ENCODE peak calls at places on chromosomes 12 and 14, in ten cellular contexts. One of them, this sample, is unnamed.

GRCh38 chr14:72256055-72256454 is 323.8 kb downstream of the RGS6 start:
- DNase-seq in T-cell: no peak
- DNase-seq in naive thymus-derived CD8-positive, alpha-beta T cell: no peak
- DNase-seq in EL: peak
- DNase-seq in activated CD8-positive, alpha-beta memory T cell treated with anti-CD3 and anti-CD28 coated beads, Interleukin-2, amount 50 U/mL, for 4 hours: no peak
- DNase-seq in activated naive CD4-positive, alpha-beta T cell treated with anti-CD3 and anti-CD28 coated beads for 36 hours: peak
- DNase-seq in stimulated activated CD4-positive, alpha-beta T cell treated with anti-CD3 and anti-CD28 coated beads, Interleukin-2, amount 100 ng/mL, for 48 hours: no peak
- DNase-seq in stomach: no peak
- DNase-seq in sigmoid colon: no peak
- DNase-seq in NCI-H1105: no peak
- DNase-seq in this sample: no peak

GRCh38 chr14:79732911-79733310 is 478.4 kb downstream of the DIO2 start:
- DNase-seq in stomach: no peak
- DNase-seq in EL: peak
- DNase-seq in NCI-H1105: no peak
- DNase-seq in T-cell: no peak
- DNase-seq in naive thymus-derived CD8-positive, alpha-beta T cell: no peak
- DNase-seq in stimulated activated CD4-positive, alpha-beta T cell treated with anti-CD3 and anti-CD28 coated beads, Interleukin-2, amount 100 ng/mL, for 48 hours: no peak
- DNase-seq in activated naive CD4-positive, alpha-beta T cell treated with anti-CD3 and anti-CD28 coated beads for 36 hours: no peak
- DNase-seq in sigmoid colon: no peak
- DNase-seq in activated CD8-positive, alpha-beta memory T cell treated with anti-CD3 and anti-CD28 coated beads, Interleukin-2, amount 50 U/mL, for 4 hours: no peak
- DNase-seq in this sample: no peak

GRCh38 chr12:124862768-124863408 is 776 bp downstream of the SCARB1 start:
- DNase-seq in naive thymus-derived CD8-positive, alpha-beta T cell: no peak
- DNase-seq in NCI-H1105: no peak
- DNase-seq in sigmoid colon: no peak
- DNase-seq in T-cell: no peak
- DNase-seq in EL: peak
- DNase-seq in activated CD8-positive, alpha-beta memory T cell treated with anti-CD3 and anti-CD28 coated beads, Interleukin-2, amount 50 U/mL, for 4 hours: no peak
- DNase-seq in stimulated activated CD4-positive, alpha-beta T cell treated with anti-CD3 and anti-CD28 coated beads, Interleukin-2, amount 100 ng/mL, for 48 hours: peak
- DNase-seq in stomach: no peak
- DNase-seq in activated naive CD4-positive, alpha-beta T cell treated with anti-CD3 and anti-CD28 coated beads for 36 hours: peak
- DNase-seq in this sample: no peak

GRCh38 chr12:3092770-3093169 is 15.6 kb downstream of the TSPAN9 start:
- DNase-seq in stomach: no peak
- DNase-seq in activated CD8-positive, alpha-beta memory T cell treated with anti-CD3 and anti-CD28 coated beads, Interleukin-2, amount 50 U/mL, for 4 hours: no peak
- DNase-seq in activated naive CD4-positive, alpha-beta T cell treated with anti-CD3 and anti-CD28 coated beads for 36 hours: no peak
- DNase-seq in NCI-H1105: no peak
- DNase-seq in naive thymus-derived CD8-positive, alpha-beta T cell: no peak
- DNase-seq in T-cell: no peak
- DNase-seq in sigmoid colon: no peak
- DNase-seq in stimulated activated CD4-positive, alpha-beta T cell treated with anti-CD3 and anti-CD28 coated beads, Interleukin-2, amount 100 ng/mL, for 48 hours: no peak
- DNase-seq in EL: no peak
- DNase-seq in this sample: no peak

GRCh38 chr12:65474831-65475230 is 196.3 kb downstream of the MSRB3 start:
- DNase-seq in sigmoid colon: no peak
- DNase-seq in naive thymus-derived CD8-positive, alpha-beta T cell: no peak
- DNase-seq in stomach: no peak
- DNase-seq in stimulated activated CD4-positive, alpha-beta T cell treated with anti-CD3 and anti-CD28 coated beads, Interleukin-2, amount 100 ng/mL, for 48 hours: no peak
- DNase-seq in NCI-H1105: no peak
- DNase-seq in activated naive CD4-positive, alpha-beta T cell treated with anti-CD3 and anti-CD28 coated beads for 36 hours: no peak
- DNase-seq in activated CD8-positive, alpha-beta memory T cell treated with anti-CD3 and anti-CD28 coated beads, Interleukin-2, amount 50 U/mL, for 4 hours: no peak
- DNase-seq in T-cell: no peak
- DNase-seq in EL: no peak
- DNase-seq in this sample: no peak

GRCh38 chr12:57389033-57389432 is 41.8 kb downstream of the R3HDM2 start:
- DNase-seq in T-cell: no peak
- DNase-seq in stomach: no peak
- DNase-seq in stimulated activated CD4-positive, alpha-beta T cell treated with anti-CD3 and anti-CD28 coated beads, Interleukin-2, amount 100 ng/mL, for 48 hours: no peak
- DNase-seq in sigmoid colon: no peak
- DNase-seq in naive thymus-derived CD8-positive, alpha-beta T cell: no peak
- DNase-seq in EL: peak
- DNase-seq in activated CD8-positive, alpha-beta memory T cell treated with anti-CD3 and anti-CD28 coated beads, Interleukin-2, amount 50 U/mL, for 4 hours: no peak
- DNase-seq in activated naive CD4-positive, alpha-beta T cell treated with anti-CD3 and anti-CD28 coated beads for 36 hours: no peak
- DNase-seq in NCI-H1105: no peak
- DNase-seq in this sample: no peak

GRCh38 chr12:107514887-107515445 is 170.6 kb upstream of the PWP1 start:
- DNase-seq in naive thymus-derived CD8-positive, alpha-beta T cell: no peak
- DNase-seq in stomach: no peak
- DNase-seq in EL: no peak
- DNase-seq in NCI-H1105: no peak
- DNase-seq in activated naive CD4-positive, alpha-beta T cell treated with anti-CD3 and anti-CD28 coated beads for 36 hours: no peak
- DNase-seq in stimulated activated CD4-positive, alpha-beta T cell treated with anti-CD3 and anti-CD28 coated beads, Interleukin-2, amount 100 ng/mL, for 48 hours: no peak
- DNase-seq in sigmoid colon: no peak
- DNase-seq in activated CD8-positive, alpha-beta memory T cell treated with anti-CD3 and anti-CD28 coated beads, Interleukin-2, amount 50 U/mL, for 4 hours: no peak
- DNase-seq in T-cell: no peak
- DNase-seq in this sample: no peak

GRCh38 chr14:42459171-42459685 is 852.6 kb downstream of the LRFN5 start:
- DNase-seq in NCI-H1105: no peak
- DNase-seq in stimulated activated CD4-positive, alpha-beta T cell treated with anti-CD3 and anti-CD28 coated beads, Interleukin-2, amount 100 ng/mL, for 48 hours: no peak
- DNase-seq in EL: no peak
- DNase-seq in sigmoid colon: no peak
- DNase-seq in activated CD8-positive, alpha-beta memory T cell treated with anti-CD3 and anti-CD28 coated beads, Interleukin-2, amount 50 U/mL, for 4 hours: no peak
- DNase-seq in T-cell: no peak
- DNase-seq in naive thymus-derived CD8-positive, alpha-beta T cell: no peak
- DNase-seq in stomach: no peak
- DNase-seq in activated naive CD4-positive, alpha-beta T cell treated with anti-CD3 and anti-CD28 coated beads for 36 hours: no peak
- DNase-seq in this sample: no peak

GRCh38 chr12:111312708-111313107 is 56.2 kb downstream of the PHETA1 start:
- DNase-seq in stomach: no peak
- DNase-seq in EL: no peak
- DNase-seq in sigmoid colon: no peak
- DNase-seq in NCI-H1105: no peak
- DNase-seq in activated CD8-positive, alpha-beta memory T cell treated with anti-CD3 and anti-CD28 coated beads, Interleukin-2, amount 50 U/mL, for 4 hours: no peak
- DNase-seq in activated naive CD4-positive, alpha-beta T cell treated with anti-CD3 and anti-CD28 coated beads for 36 hours: no peak
- DNase-seq in stimulated activated CD4-positive, alpha-beta T cell treated with anti-CD3 and anti-CD28 coated beads, Interleukin-2, amount 100 ng/mL, for 48 hours: no peak
- DNase-seq in naive thymus-derived CD8-positive, alpha-beta T cell: no peak
- DNase-seq in T-cell: no peak
- DNase-seq in this sample: no peak

GRCh38 chr14:74144789-74145188 is 60.0 kb downstream of the LIN52 start:
- DNase-seq in activated naive CD4-positive, alpha-beta T cell treated with anti-CD3 and anti-CD28 coated beads for 36 hours: no peak
- DNase-seq in sigmoid colon: no peak
- DNase-seq in stimulated activated CD4-positive, alpha-beta T cell treated with anti-CD3 and anti-CD28 coated beads, Interleukin-2, amount 100 ng/mL, for 48 hours: no peak
- DNase-seq in naive thymus-derived CD8-positive, alpha-beta T cell: no peak
- DNase-seq in stomach: no peak
- DNase-seq in activated CD8-positive, alpha-beta memory T cell treated with anti-CD3 and anti-CD28 coated beads, Interleukin-2, amount 50 U/mL, for 4 hours: no peak
- DNase-seq in T-cell: no peak
- DNase-seq in NCI-H1105: no peak
- DNase-seq in EL: no peak
- DNase-seq in this sample: no peak

GRCh38 chr12:113620437-113620976 is 148.8 kb upstream of the LHX5 start:
- DNase-seq in activated CD8-positive, alpha-beta memory T cell treated with anti-CD3 and anti-CD28 coated beads, Interleukin-2, amount 50 U/mL, for 4 hours: no peak
- DNase-seq in sigmoid colon: no peak
- DNase-seq in activated naive CD4-positive, alpha-beta T cell treated with anti-CD3 and anti-CD28 coated beads for 36 hours: no peak
- DNase-seq in NCI-H1105: no peak
- DNase-seq in naive thymus-derived CD8-positive, alpha-beta T cell: no peak
- DNase-seq in EL: no peak
- DNase-seq in stomach: no peak
- DNase-seq in T-cell: no peak
- DNase-seq in stimulated activated CD4-positive, alpha-beta T cell treated with anti-CD3 and anti-CD28 coated beads, Interleukin-2, amount 100 ng/mL, for 48 hours: no peak
- DNase-seq in this sample: no peak

GRCh38 chr14:67240168-67240932 is 885 bp upstream of the PALS1 start:
- DNase-seq in stimulated activated CD4-positive, alpha-beta T cell treated with anti-CD3 and anti-CD28 coated beads, Interleukin-2, amount 100 ng/mL, for 48 hours: peak
- DNase-seq in stomach: peak
- DNase-seq in T-cell: no peak
- DNase-seq in sigmoid colon: peak
- DNase-seq in naive thymus-derived CD8-positive, alpha-beta T cell: no peak
- DNase-seq in NCI-H1105: no peak
- DNase-seq in EL: peak
- DNase-seq in activated naive CD4-positive, alpha-beta T cell treated with anti-CD3 and anti-CD28 coated beads for 36 hours: peak
- DNase-seq in activated CD8-positive, alpha-beta memory T cell treated with anti-CD3 and anti-CD28 coated beads, Interleukin-2, amount 50 U/mL, for 4 hours: peak
- DNase-seq in this sample: peak

GRCh38 chr14:42214981-42215491 is 608.4 kb downstream of the LRFN5 start:
- DNase-seq in T-cell: no peak
- DNase-seq in EL: peak
- DNase-seq in stomach: no peak
- DNase-seq in NCI-H1105: no peak
- DNase-seq in stimulated activated CD4-positive, alpha-beta T cell treated with anti-CD3 and anti-CD28 coated beads, Interleukin-2, amount 100 ng/mL, for 48 hours: no peak
- DNase-seq in sigmoid colon: no peak
- DNase-seq in activated CD8-positive, alpha-beta memory T cell treated with anti-CD3 and anti-CD28 coated beads, Interleukin-2, amount 50 U/mL, for 4 hours: no peak
- DNase-seq in naive thymus-derived CD8-positive, alpha-beta T cell: no peak
- DNase-seq in activated naive CD4-positive, alpha-beta T cell treated with anti-CD3 and anti-CD28 coated beads for 36 hours: no peak
- DNase-seq in this sample: no peak

GRCh38 chr14:30607156-30607780 is 14.9 kb upstream of the SCFD1 start:
- DNase-seq in activated naive CD4-positive, alpha-beta T cell treated with anti-CD3 and anti-CD28 coated beads for 36 hours: no peak
- DNase-seq in stomach: no peak
- DNase-seq in stimulated activated CD4-positive, alpha-beta T cell treated with anti-CD3 and anti-CD28 coated beads, Interleukin-2, amount 100 ng/mL, for 48 hours: no peak
- DNase-seq in EL: peak
- DNase-seq in NCI-H1105: no peak
- DNase-seq in activated CD8-positive, alpha-beta memory T cell treated with anti-CD3 and anti-CD28 coated beads, Interleukin-2, amount 50 U/mL, for 4 hours: no peak
- DNase-seq in sigmoid colon: no peak
- DNase-seq in naive thymus-derived CD8-positive, alpha-beta T cell: no peak
- DNase-seq in T-cell: no peak
- DNase-seq in this sample: no peak

GRCh38 chr12:116222358-116222757 is 55.1 kb downstream of the MED13L start:
- DNase-seq in T-cell: no peak
- DNase-seq in naive thymus-derived CD8-positive, alpha-beta T cell: no peak
- DNase-seq in stomach: peak
- DNase-seq in NCI-H1105: peak
- DNase-seq in stimulated activated CD4-positive, alpha-beta T cell treated with anti-CD3 and anti-CD28 coated beads, Interleukin-2, amount 100 ng/mL, for 48 hours: peak
- DNase-seq in sigmoid colon: peak
- DNase-seq in activated naive CD4-positive, alpha-beta T cell treated with anti-CD3 and anti-CD28 coated beads for 36 hours: peak
- DNase-seq in EL: peak
- DNase-seq in activated CD8-positive, alpha-beta memory T cell treated with anti-CD3 and anti-CD28 coated beads, Interleukin-2, amount 50 U/mL, for 4 hours: peak
- DNase-seq in this sample: peak

GRCh38 chr14:66403183-66403582 is 83.0 kb upstream of the CCDC196 start:
- DNase-seq in EL: peak
- DNase-seq in T-cell: no peak
- DNase-seq in activated naive CD4-positive, alpha-beta T cell treated with anti-CD3 and anti-CD28 coated beads for 36 hours: no peak
- DNase-seq in naive thymus-derived CD8-positive, alpha-beta T cell: peak
- DNase-seq in stomach: no peak
- DNase-seq in stimulated activated CD4-positive, alpha-beta T cell treated with anti-CD3 and anti-CD28 coated beads, Interleukin-2, amount 100 ng/mL, for 48 hours: no peak
- DNase-seq in sigmoid colon: no peak
- DNase-seq in activated CD8-positive, alpha-beta memory T cell treated with anti-CD3 and anti-CD28 coated beads, Interleukin-2, amount 50 U/mL, for 4 hours: no peak
- DNase-seq in NCI-H1105: peak
- DNase-seq in this sample: no peak

GRCh38 chr12:40170593-40170992 is 54.2 kb upstream of the LRRK2 start:
- DNase-seq in naive thymus-derived CD8-positive, alpha-beta T cell: no peak
- DNase-seq in activated CD8-positive, alpha-beta memory T cell treated with anti-CD3 and anti-CD28 coated beads, Interleukin-2, amount 50 U/mL, for 4 hours: no peak
- DNase-seq in stomach: no peak
- DNase-seq in stimulated activated CD4-positive, alpha-beta T cell treated with anti-CD3 and anti-CD28 coated beads, Interleukin-2, amount 100 ng/mL, for 48 hours: no peak
- DNase-seq in sigmoid colon: no peak
- DNase-seq in activated naive CD4-positive, alpha-beta T cell treated with anti-CD3 and anti-CD28 coated beads for 36 hours: no peak
- DNase-seq in T-cell: no peak
- DNase-seq in EL: no peak
- DNase-seq in NCI-H1105: no peak
- DNase-seq in this sample: no peak

This sample was measured in right atrium auricular region.